ENCODE peak calls at places on chromosomes 16 and 17, in six cellular contexts. G, C, H, Q, A and W are unnamed samples.

GRCh38 chr17:76278952-76279741 is 14.0 kb downstream of the UBALD2 start:
- DNase-seq in G (peak; percentile 94), C (peak; percentile 15), H (peak; percentile 89), Q (peak; percentile 91), A (peak; percentile 47), W (no peak)

GRCh38 chr16:31386157-31386984 is 6.8 kb upstream of the ITGAD start:
- DNase-seq in G (no peak), C (peak; percentile 40), H (no peak), Q (no peak), A (peak; percentile 9), W (no peak)

GRCh38 chr16:89749637-89750036 is 28.3 kb downstream of the ZNF276 start:
- DNase-seq in G (peak; percentile 74), C (no peak), H (no peak), Q (no peak), A (no peak), W (no peak)

GRCh38 chr17:35117984-35118383 is 1.7 kb downstream of the RAD51D start:
- DNase-seq in G (no peak), C (no peak), H (no peak), Q (no peak), A (no peak), W (no peak)

GRCh38 chr17:43966276-43966675 is 12.5 kb upstream of the PYY start:
- DNase-seq in G (no peak), C (no peak), H (no peak), Q (no peak), A (no peak), W (no peak)

GRCh38 chr17:74742153-74742515 is 5.1 kb downstream of the RAB37 start:
- DNase-seq in G (no peak), C (no peak), H (no peak), Q (no peak), A (no peak), W (peak; percentile 53)

GRCh38 chr17:69761767-69762321 is 313.2 kb upstream of the KCNJ16 start:
- DNase-seq in G (no peak), C (no peak), H (no peak), Q (no peak), A (peak; percentile 8), W (no peak)

GRCh38 chr16:8686031-8686621 is 11.7 kb downstream of the ABAT start:
- DNase-seq in G (no peak), C (no peak), H (no peak), Q (peak; percentile 41), A (no peak), W (no peak)

GRCh38 chr17:10197362-10197720 is 1.1 kb downstream of the GAS7 start:
- DNase-seq in G (peak; percentile 55), C (no peak), H (no peak), Q (no peak), A (no peak), W (no peak)

GRCh38 chr16:83420206-83420760 is 387.5 kb upstream of the HSBP1 start:
- DNase-seq in G (no peak), C (no peak), H (no peak), Q (peak; percentile 33), A (peak; percentile 3), W (no peak)

GRCh38 chr16:57752203-57752580 is 16.6 kb downstream of the KATNB1 start:
- DNase-seq in G (no peak), C (no peak), H (no peak), Q (no peak), A (no peak), W (no peak)

GRCh38 chr16:23836404-23837291 is 865 bp downstream of the PRKCB start:
- DNase-seq in G (peak; percentile 69), C (no peak), H (no peak), Q (peak; percentile 33), A (no peak), W (no peak)

GRCh38 chr17:74779948-74780400 is 3.8 kb upstream of the NAT9 start:
- DNase-seq in G (peak; percentile 83), C (no peak), H (no peak), Q (no peak), A (no peak), W (no peak)

GRCh38 chr16:70418274-70418992 is 20.5 kb downstream of the ST3GAL2 start:
- DNase-seq in G (no peak), C (no peak), H (no peak), Q (no peak), A (no peak), W (no peak)

GRCh38 chr17:2137342-2138098 is 82.6 kb downstream of the HIC1 start:
- DNase-seq in G (no peak), C (no peak), H (no peak), Q (no peak), A (peak; percentile 56), W (no peak)

GRCh38 chr17:62774338-62774737 is 33.8 kb downstream of the MARCHF10 start:
- DNase-seq in G (no peak), C (no peak), H (no peak), Q (no peak), A (no peak), W (no peak)

GRCh38 chr17:4472281-4472680 is 26.4 kb upstream of the SPNS2 start:
- DNase-seq in G (no peak), C (no peak), H (no peak), Q (no peak), A (no peak), W (no peak)

GRCh38 chr16:4769306-4769638 is 2.3 kb upstream of the ZNF500 start:
- DNase-seq in G (no peak), C (no peak), H (no peak), Q (no peak), A (no peak), W (no peak)

GRCh38 chr16:11233727-11234376 is 22.2 kb downstream of the SOCS1 start:
- DNase-seq in G (no peak), C (no peak), H (no peak), Q (no peak), A (no peak), W (no peak)

GRCh38 chr16:57707331-57707730 is 12.7 kb downstream of the DRC7 start:
- DNase-seq in G (no peak), C (no peak), H (no peak), Q (no peak), A (no peak), W (no peak)

GRCh38 chr17:32520737-32521399 is 34.1 kb downstream of the CDK5R1 start:
- DNase-seq in G (no peak), C (no peak), H (peak; percentile 10), Q (no peak), A (no peak), W (no peak)

GRCh38 chr16:53040788-53041187 is 11.9 kb downstream of the CHD9NB start:
- DNase-seq in G (no peak), C (no peak), H (no peak), Q (no peak), A (no peak), W (no peak)

GRCh38 chr17:7111784-7112526 is 2.7 kb downstream of the ASGR2 start:
- DNase-seq in G (no peak), C (no peak), H (no peak), Q (no peak), A (no peak), W (no peak)

GRCh38 chr16:50925758-50926357 is 184.0 kb downstream of the CYLD start:
- DNase-seq in G (no peak), C (no peak), H (no peak), Q (no peak), A (no peak), W (no peak)

GRCh38 chr16:4123617-4124300 is 7.5 kb upstream of the ADCY9 start:
- DNase-seq in G (no peak), C (no peak), H (no peak), Q (no peak), A (no peak), W (no peak)

GRCh38 chr17:42407289-42407836 is 15.7 kb downstream of the CAVIN1 start:
- DNase-seq in G (peak; percentile 90), C (peak; percentile 34), H (peak; percentile 94), Q (peak; percentile 38), A (no peak), W (peak; percentile 87)

GRCh38 chr16:11010576-11011221 is 66.3 kb downstream of the CLEC16A start:
- DNase-seq in G (no peak), C (no peak), H (peak; percentile 60), Q (no peak), A (no peak), W (no peak)